ENCODE peak calls at places on chromosome 19, in ten cellular contexts. W is progenitor cell of endocrine pancreas, F is mesothelial cell of epicardium, V is WTC11, T is osteocyte, N is upper lobe of left lung, D is breast epithelium, K is lower leg skin, U is AG04450, E is MM.1S. L is an unnamed sample.
A peak's percentile ranks its signal among the peaks of the same experiment; 100 is the strongest.

GRCh38 chr19:50506700-50507099 is 4.3 kb downstream of the JOSD2 start:
- DNase-seq in F (no peak), T (no peak), U (no peak), E (no peak), D (no peak), W (no peak), K (no peak), N (no peak), V (no peak), L (no peak)

GRCh38 chr19:19280561-19280960 is 7.5 kb upstream of the TM6SF2 start:
- DNase-seq in K (no peak), V (no peak), E (no peak), T (no peak), F (no peak), N (no peak), D (no peak), U (no peak), W (no peak), L (no peak)

GRCh38 chr19:10553943-10554381 is 10.3 kb downstream of the ATG4D start:
- DNase-seq in N (peak; percentile 29), T (no peak), K (no peak), F (no peak), E (no peak), U (no peak), W (no peak), V (no peak), D (peak; percentile 45), L (no peak)

GRCh38 chr19:50252111-50252886 is 48.9 kb downstream of the MYH14 start:
- DNase-seq in K (no peak), E (no peak), N (no peak), D (no peak), V (peak; percentile 82), F (no peak), T (no peak), U (no peak), W (no peak), L (no peak)

GRCh38 chr19:10420444-10421239 is at the start of gene PDE4A:
- DNase-seq in N (no peak), E (peak; percentile 78), F (no peak), U (no peak), T (no peak), D (no peak), V (peak; percentile 64), W (no peak), K (no peak), L (no peak)

GRCh38 chr19:6429419-6430221 is 3.9 kb downstream of the SLC25A41 start:
- DNase-seq in K (no peak), E (no peak), U (no peak), F (no peak), T (no peak), V (no peak), D (no peak), N (no peak), W (no peak), L (no peak)

GRCh38 chr19:3783660-3784584 is 2.3 kb downstream of the MATK start:
- DNase-seq in T (no peak), K (no peak), V (peak; percentile 75), D (no peak), F (no peak), U (no peak), N (no peak), W (no peak), E (no peak), L (no peak)

GRCh38 chr19:15397236-15397635 is 17.6 kb upstream of the AKAP8 start:
- DNase-seq in D (no peak), U (no peak), E (no peak), T (no peak), F (no peak), K (no peak), W (no peak), N (no peak), V (no peak), L (no peak)

DNA sequence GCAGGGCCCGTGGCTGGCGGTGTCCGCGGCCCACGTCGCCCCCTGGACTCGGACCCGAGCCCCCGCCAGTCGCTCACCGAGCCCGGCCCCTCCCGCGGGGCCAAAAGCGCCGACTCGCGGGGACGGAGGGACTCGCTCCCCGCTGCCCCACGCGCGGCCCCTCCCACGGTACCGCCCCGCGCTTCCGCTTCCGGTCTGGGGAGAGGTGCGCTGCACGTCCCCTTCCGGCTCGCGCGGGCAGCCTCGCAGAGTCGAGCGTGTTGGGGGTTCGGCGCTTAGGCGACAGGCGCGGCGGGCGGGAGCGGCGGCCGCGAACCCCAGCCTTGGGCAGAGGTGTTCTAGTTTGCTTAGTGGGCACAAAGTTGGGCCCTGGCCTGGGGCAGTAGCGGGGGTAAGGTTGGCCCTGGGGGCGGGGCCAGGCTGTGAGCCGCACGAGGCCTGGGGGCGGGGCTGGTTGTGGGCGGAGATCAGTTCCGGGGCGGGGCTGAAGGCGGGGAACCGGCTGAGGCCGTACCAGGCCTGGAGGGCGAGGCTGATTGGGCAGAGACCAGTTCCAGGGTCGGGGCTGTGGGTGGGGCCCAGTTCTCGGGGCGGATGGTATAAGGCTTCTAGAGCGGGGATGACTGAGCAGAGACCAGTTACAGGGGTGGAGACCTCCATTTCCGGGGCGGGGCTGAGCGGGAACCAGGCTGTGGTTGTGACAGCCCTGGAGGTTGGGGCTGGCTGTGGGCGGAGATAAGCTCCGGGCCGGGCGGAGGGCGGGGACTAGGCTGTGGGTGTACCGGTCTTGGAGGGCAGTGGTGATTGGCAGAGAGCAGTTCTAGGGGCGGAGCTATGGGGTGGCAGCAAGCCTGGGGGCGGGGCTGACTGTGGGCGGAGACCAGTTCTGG is at the start of the genes MBD3L1 and ZNF558:
- DNase-seq in K (peak; percentile 99), T (peak; percentile 99), D (peak; percentile 98), W (peak; percentile 91), V (peak; percentile 70), U (peak; percentile 94), N (peak; percentile 99), F (peak; percentile 97), E (peak; percentile 96), L (peak; percentile 100)
- TF ChIP-seq CTCF in K (no peak), T (peak; percentile 38), D (peak; percentile 27), W (no peak), V (no peak), U (peak; percentile 17), N (peak; percentile 61), F (no peak), E (peak; percentile 28), L (no peak)

GRCh38 chr19:12035220-12036172 is at the start of gene ZNF433:
- DNase-seq in W (peak; percentile 98), U (peak; percentile 36), D (peak; percentile 97), T (peak; percentile 97), F (peak; percentile 96), V (peak; percentile 99), E (peak; percentile 73), K (peak; percentile 96), N (peak; percentile 96), L (peak; percentile 95)
- TF ChIP-seq CTCF in W (peak; percentile 10), U (no peak), D (peak; percentile 9), T (no peak), F (no peak), V (no peak), E (no peak), K (no peak), N (no peak), L (no peak)

GRCh38 chr19:36142046-36142445 is 2.2 kb downstream of the CAPNS1 start:
- DNase-seq in F (no peak), V (no peak), T (no peak), E (no peak), K (no peak), D (no peak), N (no peak), W (no peak), U (no peak), L (no peak)

GRCh38 chr19:36139120-36139472 is 770 bp upstream of the CAPNS1 start:
- DNase-seq in W (no peak), N (no peak), D (no peak), V (no peak), K (no peak), E (no peak), U (no peak), T (no peak), F (no peak), L (no peak)

GRCh38 chr19:36141039-36141914 is 1.4 kb downstream of the CAPNS1 start:
- DNase-seq in F (peak; percentile 91), K (peak; percentile 89), D (peak; percentile 83), E (peak; percentile 85), T (peak; percentile 94), V (peak; percentile 97), N (peak; percentile 94), W (peak; percentile 80), U (peak; percentile 32), L (peak; percentile 91)

GRCh38 chr19:36140289-36141038 is 598 bp downstream of the CAPNS1 start:
- DNase-seq in T (no peak), F (no peak), U (no peak), D (peak; percentile 44), N (peak; percentile 56), V (peak; percentile 60), E (peak; percentile 39), W (no peak), K (no peak), L (no peak)

DNA sequence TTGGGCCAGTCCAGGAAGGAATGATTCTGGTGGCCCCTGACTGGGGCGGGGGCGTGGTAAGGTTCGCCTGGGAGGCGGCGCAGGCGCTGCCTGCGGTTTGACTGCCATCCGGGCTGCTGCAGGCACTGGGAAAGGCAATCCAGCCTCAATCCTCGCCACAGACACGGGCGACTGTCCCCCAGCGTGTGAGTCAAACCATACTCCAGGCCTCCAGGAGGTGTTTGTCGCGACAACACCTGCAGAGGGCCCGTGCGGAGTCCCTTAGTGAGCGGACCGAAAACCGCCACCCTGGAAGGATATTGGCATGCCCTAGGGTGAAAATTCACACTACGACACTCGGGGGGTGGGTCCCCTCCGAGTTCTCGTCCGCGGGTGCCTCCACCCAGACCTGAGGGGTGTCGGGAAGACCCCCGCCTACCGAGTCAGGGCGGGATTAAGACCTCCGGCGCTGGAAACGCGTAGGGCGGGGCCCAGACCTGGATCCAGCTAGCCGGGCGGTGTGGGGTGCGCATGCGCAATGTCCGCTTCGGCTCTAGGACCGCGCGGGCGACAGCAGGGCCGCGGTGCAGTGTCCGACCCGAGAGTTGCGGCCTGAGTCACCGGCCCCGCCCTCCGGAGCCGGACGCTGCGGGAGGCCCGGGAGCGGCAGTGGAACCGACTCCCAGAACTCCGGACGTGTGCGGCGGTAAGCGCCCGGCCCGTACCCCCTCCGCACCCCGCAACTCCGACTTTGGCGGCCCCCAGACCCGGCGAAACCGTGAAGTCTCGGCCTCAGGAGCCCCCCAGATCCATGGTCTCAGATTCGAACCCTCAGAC is at the start of gene CAPNS1:
- DNase-seq in E (peak; percentile 97), N (peak; percentile 99), W (peak; percentile 97), V (peak; percentile 99), F (peak; percentile 96), D (peak; percentile 95), T (peak; percentile 99), U (peak; percentile 86), K (peak; percentile 95), L (peak; percentile 98)
- TF ChIP-seq CTCF in E (peak; percentile 40), N (peak; percentile 31), W (peak; percentile 43), V (no peak), F (no peak), D (no peak), T (peak; percentile 15), U (no peak), K (no peak), L (no peak)

GRCh38 chr19:36031308-36031707 is 1.4 kb downstream of the CLIP3 start:
- DNase-seq in N (no peak), V (no peak), W (no peak), K (no peak), E (no peak), F (no peak), T (no peak), U (no peak), D (no peak), L (no peak)

GRCh38 chr19:36028313-36029041 is 4.2 kb downstream of the CLIP3 start:
- DNase-seq in F (no peak), V (no peak), E (no peak), K (no peak), T (no peak), N (no peak), W (no peak), U (no peak), D (no peak), L (no peak)

GRCh38 chr19:36027696-36028095 is 5.0 kb downstream of the CLIP3 start:
- DNase-seq in U (no peak), V (no peak), F (no peak), T (no peak), D (no peak), K (no peak), N (no peak), W (no peak), E (no peak), L (no peak)

GRCh38 chr19:36032251-36033104 is at the start of gene CLIP3:
- DNase-seq in V (peak; percentile 81), U (peak; percentile 32), K (no peak), E (no peak), N (no peak), F (peak; percentile 83), T (peak; percentile 93), W (peak; percentile 40), D (no peak), L (no peak)

DNA sequence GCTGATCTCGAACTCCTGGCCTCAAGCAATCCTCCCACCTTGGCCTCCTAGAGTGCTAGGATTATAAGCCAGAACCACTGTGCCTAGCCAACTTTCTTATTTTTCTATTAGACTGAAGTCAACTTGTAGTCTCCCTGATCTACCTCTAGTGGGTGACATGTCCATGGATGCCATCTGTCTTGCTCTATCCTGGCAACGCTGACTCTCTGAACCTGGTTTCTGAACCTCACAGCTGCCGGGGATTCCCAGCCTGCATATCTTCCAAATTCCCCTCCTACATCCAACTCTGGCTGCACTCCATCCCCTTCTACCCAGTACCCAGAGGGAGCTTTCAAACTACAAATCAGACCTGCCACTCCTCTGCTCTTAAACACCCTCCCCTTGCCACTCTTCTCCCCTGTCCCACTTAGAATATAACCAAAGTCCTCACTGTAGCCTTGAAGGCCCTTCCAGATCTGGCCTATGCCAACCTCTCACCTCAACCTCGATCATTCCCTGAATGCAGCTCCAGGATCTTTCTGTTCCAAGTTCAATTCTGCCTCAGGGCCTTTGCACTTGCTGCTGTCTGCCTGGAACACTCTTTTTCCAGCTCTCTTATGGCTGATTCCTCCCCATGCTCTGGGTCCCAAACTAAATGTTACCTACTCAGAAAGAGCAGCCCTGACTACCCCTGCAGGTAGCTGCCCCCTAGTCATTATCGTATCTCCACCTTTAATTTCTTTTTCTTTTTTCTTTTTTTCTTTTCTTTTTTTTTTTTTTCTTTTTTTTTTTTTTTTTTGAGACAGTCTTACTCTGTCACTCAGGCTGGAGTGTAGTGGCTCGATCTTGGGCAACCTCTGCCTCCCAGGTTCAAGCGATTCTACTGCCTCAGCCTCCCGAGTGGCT is 2.2 kb downstream of the CLIP3 start:
- DNase-seq in N (no peak), F (no peak), W (no peak), E (peak; percentile 45), K (no peak), U (no peak), D (no peak), T (no peak), V (no peak), L (no peak)
- TF ChIP-seq CTCF in N (no peak), F (no peak), W (no peak), E (peak; percentile 38), K (no peak), U (peak; percentile 11), D (no peak), T (no peak), V (no peak), L (no peak)